ENCODE peak calls at places on chromosomes 3 and 15, in seven cellular contexts. One of them, this sample, is unnamed.

GRCh38 chr15:99450896-99451358 is 114.9 kb upstream of the MEF2A start:
- DNase-seq in psoas muscle: no peak
- DNase-seq in naive thymus-derived CD4-positive, alpha-beta T cell: no peak
- DNase-seq in fibroblast of gingiva: no peak
- DNase-seq in activated CD8-positive, alpha-beta T cell treated with anti-CD3 and anti-CD28 coated beads for 36 hours: peak; percentile 90
- DNase-seq in amygdala: no peak
- DNase-seq in tibial artery: peak; percentile 62
- DNase-seq in this sample: peak; percentile 29

GRCh38 chr3:12935861-12936830 is 94.8 kb upstream of the RPL32 start:
- DNase-seq in psoas muscle: no peak
- DNase-seq in naive thymus-derived CD4-positive, alpha-beta T cell: no peak
- DNase-seq in fibroblast of gingiva: no peak
- DNase-seq in activated CD8-positive, alpha-beta T cell treated with anti-CD3 and anti-CD28 coated beads for 36 hours: no peak
- DNase-seq in amygdala: no peak
- DNase-seq in tibial artery: no peak
- DNase-seq in this sample: no peak

GRCh38 chr3:139110072-139110830 is 65.6 kb upstream of the PRR23C start:
- DNase-seq in psoas muscle: no peak
- DNase-seq in naive thymus-derived CD4-positive, alpha-beta T cell: no peak
- DNase-seq in fibroblast of gingiva: no peak
- DNase-seq in activated CD8-positive, alpha-beta T cell treated with anti-CD3 and anti-CD28 coated beads for 36 hours: no peak
- DNase-seq in amygdala: no peak
- DNase-seq in tibial artery: no peak
- DNase-seq in this sample: no peak

GRCh38 chr15:91561371-91562100 is 292.0 kb upstream of the SLCO3A1 start:
- DNase-seq in psoas muscle: peak; percentile 47
- DNase-seq in naive thymus-derived CD4-positive, alpha-beta T cell: no peak
- DNase-seq in fibroblast of gingiva: peak; percentile 86
- DNase-seq in activated CD8-positive, alpha-beta T cell treated with anti-CD3 and anti-CD28 coated beads for 36 hours: no peak
- DNase-seq in amygdala: no peak
- DNase-seq in tibial artery: peak; percentile 48
- DNase-seq in this sample: peak; percentile 91

GRCh38 chr3:39146083-39146501 is 7.3 kb downstream of the CSRNP1 start:
- DNase-seq in psoas muscle: no peak
- DNase-seq in naive thymus-derived CD4-positive, alpha-beta T cell: no peak
- DNase-seq in fibroblast of gingiva: peak; percentile 27
- DNase-seq in activated CD8-positive, alpha-beta T cell treated with anti-CD3 and anti-CD28 coated beads for 36 hours: no peak
- DNase-seq in amygdala: no peak
- DNase-seq in tibial artery: no peak
- DNase-seq in this sample: peak; percentile 48

GRCh38 chr3:79351693-79352092 is 416.1 kb downstream of the ROBO1 start:
- DNase-seq in psoas muscle: no peak
- DNase-seq in naive thymus-derived CD4-positive, alpha-beta T cell: no peak
- DNase-seq in fibroblast of gingiva: no peak
- DNase-seq in activated CD8-positive, alpha-beta T cell treated with anti-CD3 and anti-CD28 coated beads for 36 hours: no peak
- DNase-seq in amygdala: no peak
- DNase-seq in tibial artery: no peak
- DNase-seq in this sample: no peak

GRCh38 chr15:53836618-53837017 is 77.2 kb upstream of the WDR72 start:
- DNase-seq in psoas muscle: no peak
- DNase-seq in naive thymus-derived CD4-positive, alpha-beta T cell: no peak
- DNase-seq in fibroblast of gingiva: no peak
- DNase-seq in activated CD8-positive, alpha-beta T cell treated with anti-CD3 and anti-CD28 coated beads for 36 hours: no peak
- DNase-seq in amygdala: no peak
- DNase-seq in tibial artery: no peak
- DNase-seq in this sample: no peak

GRCh38 chr15:54519577-54519976 is 541.3 kb downstream of the UNC13C start:
- DNase-seq in psoas muscle: no peak
- DNase-seq in naive thymus-derived CD4-positive, alpha-beta T cell: no peak
- DNase-seq in fibroblast of gingiva: no peak
- DNase-seq in activated CD8-positive, alpha-beta T cell treated with anti-CD3 and anti-CD28 coated beads for 36 hours: no peak
- DNase-seq in amygdala: no peak
- DNase-seq in tibial artery: no peak
- DNase-seq in this sample: no peak

GRCh38 chr15:59642351-59642750 is 15.0 kb downstream of the GTF2A2 start:
- DNase-seq in psoas muscle: no peak
- DNase-seq in naive thymus-derived CD4-positive, alpha-beta T cell: no peak
- DNase-seq in fibroblast of gingiva: no peak
- DNase-seq in activated CD8-positive, alpha-beta T cell treated with anti-CD3 and anti-CD28 coated beads for 36 hours: no peak
- DNase-seq in amygdala: no peak
- DNase-seq in tibial artery: no peak
- DNase-seq in this sample: no peak

GRCh38 chr15:89197503-89197971 is 23.8 kb downstream of the RLBP1 start:
- DNase-seq in psoas muscle: no peak
- DNase-seq in naive thymus-derived CD4-positive, alpha-beta T cell: no peak
- DNase-seq in fibroblast of gingiva: no peak
- DNase-seq in activated CD8-positive, alpha-beta T cell treated with anti-CD3 and anti-CD28 coated beads for 36 hours: peak; percentile 30
- DNase-seq in amygdala: peak; percentile 69
- DNase-seq in tibial artery: no peak
- DNase-seq in this sample: no peak

GRCh38 chr15:67240235-67241131 is 14.0 kb downstream of the AAGAB start:
- DNase-seq in psoas muscle: no peak
- DNase-seq in naive thymus-derived CD4-positive, alpha-beta T cell: no peak
- DNase-seq in fibroblast of gingiva: no peak
- DNase-seq in activated CD8-positive, alpha-beta T cell treated with anti-CD3 and anti-CD28 coated beads for 36 hours: peak; percentile 35
- DNase-seq in amygdala: no peak
- DNase-seq in tibial artery: no peak
- DNase-seq in this sample: no peak

GRCh38 chr15:89542369-89542768 is 32.9 kb upstream of the TICRR start:
- DNase-seq in psoas muscle: no peak
- DNase-seq in naive thymus-derived CD4-positive, alpha-beta T cell: no peak
- DNase-seq in fibroblast of gingiva: no peak
- DNase-seq in activated CD8-positive, alpha-beta T cell treated with anti-CD3 and anti-CD28 coated beads for 36 hours: no peak
- DNase-seq in amygdala: no peak
- DNase-seq in tibial artery: no peak
- DNase-seq in this sample: no peak

GRCh38 chr3:30282052-30282708 is 324.2 kb upstream of the TGFBR2 start:
- DNase-seq in psoas muscle: no peak
- DNase-seq in naive thymus-derived CD4-positive, alpha-beta T cell: no peak
- DNase-seq in fibroblast of gingiva: peak; percentile 59
- DNase-seq in activated CD8-positive, alpha-beta T cell treated with anti-CD3 and anti-CD28 coated beads for 36 hours: peak; percentile 15
- DNase-seq in amygdala: no peak
- DNase-seq in tibial artery: no peak
- DNase-seq in this sample: peak; percentile 94

GRCh38 chr3:156291269-156292123 is 171.1 kb downstream of the KCNAB1 start:
- DNase-seq in psoas muscle: peak; percentile 25
- DNase-seq in naive thymus-derived CD4-positive, alpha-beta T cell: no peak
- DNase-seq in fibroblast of gingiva: no peak
- DNase-seq in activated CD8-positive, alpha-beta T cell treated with anti-CD3 and anti-CD28 coated beads for 36 hours: peak; percentile 5
- DNase-seq in amygdala: no peak
- DNase-seq in tibial artery: peak; percentile 33
- DNase-seq in this sample: peak; percentile 10

GRCh38 chr15:52558196-52558595 is 10.6 kb downstream of the ARPP19 start:
- DNase-seq in psoas muscle: no peak
- DNase-seq in naive thymus-derived CD4-positive, alpha-beta T cell: no peak
- DNase-seq in fibroblast of gingiva: no peak
- DNase-seq in activated CD8-positive, alpha-beta T cell treated with anti-CD3 and anti-CD28 coated beads for 36 hours: peak; percentile 82
- DNase-seq in amygdala: no peak
- DNase-seq in tibial artery: no peak
- DNase-seq in this sample: peak; percentile 46

GRCh38 chr3:69442771-69443197 is 56.9 kb upstream of the FRMD4B start:
- DNase-seq in psoas muscle: no peak
- DNase-seq in naive thymus-derived CD4-positive, alpha-beta T cell: no peak
- DNase-seq in fibroblast of gingiva: no peak
- DNase-seq in activated CD8-positive, alpha-beta T cell treated with anti-CD3 and anti-CD28 coated beads for 36 hours: peak; percentile 39
- DNase-seq in amygdala: no peak
- DNase-seq in tibial artery: no peak
- DNase-seq in this sample: no peak

GRCh38 chr3:192409203-192409837 is 318.0 kb downstream of the FGF12 start:
- DNase-seq in psoas muscle: peak; percentile 39
- DNase-seq in naive thymus-derived CD4-positive, alpha-beta T cell: no peak
- DNase-seq in fibroblast of gingiva: peak; percentile 3
- DNase-seq in activated CD8-positive, alpha-beta T cell treated with anti-CD3 and anti-CD28 coated beads for 36 hours: no peak
- DNase-seq in amygdala: no peak
- DNase-seq in tibial artery: no peak
- DNase-seq in this sample: peak; percentile 1

GRCh38 chr3:196988241-196989029 is 19.8 kb upstream of the PIGZ start:
- DNase-seq in psoas muscle: no peak
- DNase-seq in naive thymus-derived CD4-positive, alpha-beta T cell: no peak
- DNase-seq in fibroblast of gingiva: no peak
- DNase-seq in activated CD8-positive, alpha-beta T cell treated with anti-CD3 and anti-CD28 coated beads for 36 hours: no peak
- DNase-seq in amygdala: no peak
- DNase-seq in tibial artery: no peak
- DNase-seq in this sample: no peak

GRCh38 chr15:37361621-37362020 is 261.3 kb upstream of the MEIS2 start:
- DNase-seq in psoas muscle: no peak
- DNase-seq in naive thymus-derived CD4-positive, alpha-beta T cell: no peak
- DNase-seq in fibroblast of gingiva: no peak
- DNase-seq in activated CD8-positive, alpha-beta T cell treated with anti-CD3 and anti-CD28 coated beads for 36 hours: no peak
- DNase-seq in amygdala: no peak
- DNase-seq in tibial artery: no peak
- DNase-seq in this sample: no peak

GRCh38 chr15:78051622-78052405 is 25.7 kb downstream of the TBC1D2B start:
- DNase-seq in psoas muscle: no peak
- DNase-seq in naive thymus-derived CD4-positive, alpha-beta T cell: no peak
- DNase-seq in fibroblast of gingiva: no peak
- DNase-seq in activated CD8-positive, alpha-beta T cell treated with anti-CD3 and anti-CD28 coated beads for 36 hours: no peak
- DNase-seq in amygdala: no peak
- DNase-seq in tibial artery: no peak
- DNase-seq in this sample: no peak

GRCh38 chr3:55330355-55330754 is 156.8 kb downstream of the WNT5A start:
- DNase-seq in psoas muscle: no peak
- DNase-seq in naive thymus-derived CD4-positive, alpha-beta T cell: no peak
- DNase-seq in fibroblast of gingiva: peak; percentile 86
- DNase-seq in activated CD8-positive, alpha-beta T cell treated with anti-CD3 and anti-CD28 coated beads for 36 hours: no peak
- DNase-seq in amygdala: no peak
- DNase-seq in tibial artery: no peak
- DNase-seq in this sample: peak; percentile 99

GRCh38 chr15:37031198-37031597 is 69.2 kb downstream of the MEIS2 start:
- DNase-seq in psoas muscle: no peak
- DNase-seq in naive thymus-derived CD4-positive, alpha-beta T cell: no peak
- DNase-seq in fibroblast of gingiva: peak; percentile 80
- DNase-seq in activated CD8-positive, alpha-beta T cell treated with anti-CD3 and anti-CD28 coated beads for 36 hours: no peak
- DNase-seq in amygdala: no peak
- DNase-seq in tibial artery: no peak
- DNase-seq in this sample: peak; percentile 67

GRCh38 chr3:115667175-115668065 is 44.1 kb downstream of the GAP43 start:
- DNase-seq in psoas muscle: no peak
- DNase-seq in naive thymus-derived CD4-positive, alpha-beta T cell: no peak
- DNase-seq in fibroblast of gingiva: no peak
- DNase-seq in activated CD8-positive, alpha-beta T cell treated with anti-CD3 and anti-CD28 coated beads for 36 hours: peak; percentile 21
- DNase-seq in amygdala: no peak
- DNase-seq in tibial artery: no peak
- DNase-seq in this sample: no peak

GRCh38 chr3:57983734-57984518 is 24.3 kb upstream of the FLNB start:
- DNase-seq in psoas muscle: peak; percentile 72
- DNase-seq in naive thymus-derived CD4-positive, alpha-beta T cell: no peak
- DNase-seq in fibroblast of gingiva: peak; percentile 75
- DNase-seq in activated CD8-positive, alpha-beta T cell treated with anti-CD3 and anti-CD28 coated beads for 36 hours: peak; percentile 76
- DNase-seq in amygdala: no peak
- DNase-seq in tibial artery: peak; percentile 72
- DNase-seq in this sample: peak; percentile 88

GRCh38 chr15:84911879-84912660 is 27.6 kb downstream of the SLC28A1 start:
- DNase-seq in psoas muscle: peak; percentile 91
- DNase-seq in naive thymus-derived CD4-positive, alpha-beta T cell: no peak
- DNase-seq in fibroblast of gingiva: peak; percentile 99
- DNase-seq in activated CD8-positive, alpha-beta T cell treated with anti-CD3 and anti-CD28 coated beads for 36 hours: no peak
- DNase-seq in amygdala: peak; percentile 17
- DNase-seq in tibial artery: peak; percentile 96
- DNase-seq in this sample: peak; percentile 99

GRCh38 chr3:40116478-40117162 is 192.9 kb upstream of the EIF1B start:
- DNase-seq in psoas muscle: no peak
- DNase-seq in naive thymus-derived CD4-positive, alpha-beta T cell: no peak
- DNase-seq in fibroblast of gingiva: peak; percentile 20
- DNase-seq in activated CD8-positive, alpha-beta T cell treated with anti-CD3 and anti-CD28 coated beads for 36 hours: no peak
- DNase-seq in amygdala: no peak
- DNase-seq in tibial artery: no peak
- DNase-seq in this sample: peak; percentile 81

GRCh38 chr3:48564022-48564421 is 441 bp upstream of the UCN2 start:
- DNase-seq in psoas muscle: peak; percentile 50
- DNase-seq in naive thymus-derived CD4-positive, alpha-beta T cell: peak; percentile 43
- DNase-seq in fibroblast of gingiva: peak; percentile 78
- DNase-seq in activated CD8-positive, alpha-beta T cell treated with anti-CD3 and anti-CD28 coated beads for 36 hours: peak; percentile 73
- DNase-seq in amygdala: peak; percentile 43
- DNase-seq in tibial artery: peak; percentile 50
- DNase-seq in this sample: peak; percentile 78

GRCh38 chr15:101237161-101237775 is 14.6 kb downstream of the CHSY1 start:
- DNase-seq in psoas muscle: no peak
- DNase-seq in naive thymus-derived CD4-positive, alpha-beta T cell: no peak
- DNase-seq in fibroblast of gingiva: no peak
- DNase-seq in activated CD8-positive, alpha-beta T cell treated with anti-CD3 and anti-CD28 coated beads for 36 hours: no peak
- DNase-seq in amygdala: no peak
- DNase-seq in tibial artery: no peak
- DNase-seq in this sample: no peak

GRCh38 chr3:3800685-3801509 is 1.7 kb downstream of the LRRN1 start:
- DNase-seq in psoas muscle: peak; percentile 42
- DNase-seq in naive thymus-derived CD4-positive, alpha-beta T cell: no peak
- DNase-seq in fibroblast of gingiva: no peak
- DNase-seq in activated CD8-positive, alpha-beta T cell treated with anti-CD3 and anti-CD28 coated beads for 36 hours: no peak
- DNase-seq in amygdala: no peak
- DNase-seq in tibial artery: peak; percentile 21
- DNase-seq in this sample: no peak

GRCh38 chr3:29373016-29373690 is 92.3 kb downstream of the RBMS3 start:
- DNase-seq in psoas muscle: no peak
- DNase-seq in naive thymus-derived CD4-positive, alpha-beta T cell: no peak
- DNase-seq in fibroblast of gingiva: peak; percentile 10
- DNase-seq in activated CD8-positive, alpha-beta T cell treated with anti-CD3 and anti-CD28 coated beads for 36 hours: no peak
- DNase-seq in amygdala: no peak
- DNase-seq in tibial artery: no peak
- DNase-seq in this sample: peak; percentile 89

GRCh38 chr3:79419222-79419621 is 348.6 kb downstream of the ROBO1 start:
- DNase-seq in psoas muscle: no peak
- DNase-seq in naive thymus-derived CD4-positive, alpha-beta T cell: no peak
- DNase-seq in fibroblast of gingiva: no peak
- DNase-seq in activated CD8-positive, alpha-beta T cell treated with anti-CD3 and anti-CD28 coated beads for 36 hours: no peak
- DNase-seq in amygdala: no peak
- DNase-seq in tibial artery: no peak
- DNase-seq in this sample: no peak

GRCh38 chr3:122003596-122003995 is 18.5 kb downstream of the ILDR1 start:
- DNase-seq in psoas muscle: no peak
- DNase-seq in naive thymus-derived CD4-positive, alpha-beta T cell: no peak
- DNase-seq in fibroblast of gingiva: no peak
- DNase-seq in activated CD8-positive, alpha-beta T cell treated with anti-CD3 and anti-CD28 coated beads for 36 hours: no peak
- DNase-seq in amygdala: no peak
- DNase-seq in tibial artery: no peak
- DNase-seq in this sample: no peak

GRCh38 chr3:78506581-78507195 is 1261.1 kb downstream of the ROBO1 start:
- DNase-seq in psoas muscle: no peak
- DNase-seq in naive thymus-derived CD4-positive, alpha-beta T cell: no peak
- DNase-seq in fibroblast of gingiva: no peak
- DNase-seq in activated CD8-positive, alpha-beta T cell treated with anti-CD3 and anti-CD28 coated beads for 36 hours: no peak
- DNase-seq in amygdala: no peak
- DNase-seq in tibial artery: no peak
- DNase-seq in this sample: no peak

GRCh38 chr3:181709537-181710279 is 2.0 kb upstream of the SOX2 start:
- DNase-seq in psoas muscle: peak; percentile 57
- DNase-seq in naive thymus-derived CD4-positive, alpha-beta T cell: no peak
- DNase-seq in fibroblast of gingiva: peak; percentile 23
- DNase-seq in activated CD8-positive, alpha-beta T cell treated with anti-CD3 and anti-CD28 coated beads for 36 hours: peak; percentile 81
- DNase-seq in amygdala: no peak
- DNase-seq in tibial artery: peak; percentile 44
- DNase-seq in this sample: peak; percentile 48

GRCh38 chr15:73838795-73839565 is 34.4 kb upstream of the TBC1D21 start:
- DNase-seq in psoas muscle: peak; percentile 71
- DNase-seq in naive thymus-derived CD4-positive, alpha-beta T cell: no peak
- DNase-seq in fibroblast of gingiva: no peak
- DNase-seq in activated CD8-positive, alpha-beta T cell treated with anti-CD3 and anti-CD28 coated beads for 36 hours: no peak
- DNase-seq in amygdala: peak; percentile 70
- DNase-seq in tibial artery: peak; percentile 38
- DNase-seq in this sample: no peak

GRCh38 chr3:13332158-13332557 is 88.0 kb downstream of the NUP210 start:
- DNase-seq in psoas muscle: no peak
- DNase-seq in naive thymus-derived CD4-positive, alpha-beta T cell: no peak
- DNase-seq in fibroblast of gingiva: no peak
- DNase-seq in activated CD8-positive, alpha-beta T cell treated with anti-CD3 and anti-CD28 coated beads for 36 hours: no peak
- DNase-seq in amygdala: no peak
- DNase-seq in tibial artery: no peak
- DNase-seq in this sample: no peak

GRCh38 chr15:99440551-99441426 is 125.0 kb upstream of the MEF2A start:
- DNase-seq in psoas muscle: no peak
- DNase-seq in naive thymus-derived CD4-positive, alpha-beta T cell: no peak
- DNase-seq in fibroblast of gingiva: no peak
- DNase-seq in activated CD8-positive, alpha-beta T cell treated with anti-CD3 and anti-CD28 coated beads for 36 hours: no peak
- DNase-seq in amygdala: no peak
- DNase-seq in tibial artery: no peak
- DNase-seq in this sample: no peak

GRCh38 chr3:33877187-33877586 is 78.8 kb downstream of the PDCD6IP start:
- DNase-seq in psoas muscle: no peak
- DNase-seq in naive thymus-derived CD4-positive, alpha-beta T cell: no peak
- DNase-seq in fibroblast of gingiva: no peak
- DNase-seq in activated CD8-positive, alpha-beta T cell treated with anti-CD3 and anti-CD28 coated beads for 36 hours: no peak
- DNase-seq in amygdala: no peak
- DNase-seq in tibial artery: no peak
- DNase-seq in this sample: no peak

This sample was measured in AG10803.